ENCODE peak calls at places on chromosomes 4 and X, in five cellular contexts. One of them, this sample, is unnamed.

GRCh38 chr4:16579866-16580265 is 318.6 kb downstream of the LDB2 start:
- DNase-seq in Panc1: no peak
- DNase-seq in mammary epithelial cell: no peak
- DNase-seq in cardiac muscle cell: no peak
- DNase-seq in HCT116: no peak
- DNase-seq in this sample: no peak

GRCh38 chr4:21879187-21879586 is 69.4 kb downstream of the KCNIP4 start:
- DNase-seq in Panc1: no peak
- DNase-seq in mammary epithelial cell: no peak
- DNase-seq in cardiac muscle cell: no peak
- DNase-seq in HCT116: no peak
- DNase-seq in this sample: no peak

GRCh38 chr4:114400531-114400930 is 198.1 kb upstream of the UGT8 start:
- DNase-seq in Panc1: no peak
- DNase-seq in mammary epithelial cell: peak
- DNase-seq in cardiac muscle cell: no peak
- DNase-seq in HCT116: no peak
- DNase-seq in this sample: no peak

GRCh38 chr4:109729155-109729562 is 711 bp downstream of the PLA2G12A start:
- DNase-seq in Panc1: no peak
- DNase-seq in mammary epithelial cell: peak
- DNase-seq in cardiac muscle cell: peak
- DNase-seq in HCT116: no peak
- DNase-seq in this sample: no peak

GRCh38 chrX:54825716-54826428 is 18.3 kb downstream of the MAGED2 start:
- DNase-seq in Panc1: no peak
- DNase-seq in mammary epithelial cell: peak
- DNase-seq in cardiac muscle cell: no peak
- DNase-seq in HCT116: no peak
- DNase-seq in this sample: no peak

GRCh38 chr4:107989537-107990386 is at the start of gene HADH:
- DNase-seq in Panc1: peak
- DNase-seq in mammary epithelial cell: peak
- DNase-seq in cardiac muscle cell: peak
- DNase-seq in HCT116: peak
- DNase-seq in this sample: peak

GRCh38 chrX:153966841-153967535 is 4.6 kb downstream of the HCFC1 start:
- DNase-seq in Panc1: no peak
- DNase-seq in mammary epithelial cell: no peak
- DNase-seq in cardiac muscle cell: no peak
- DNase-seq in HCT116: no peak
- DNase-seq in this sample: no peak

GRCh38 chr4:7236847-7237246 is 44.5 kb downstream of the SORCS2 start:
- DNase-seq in Panc1: no peak
- DNase-seq in mammary epithelial cell: no peak
- DNase-seq in cardiac muscle cell: peak
- DNase-seq in HCT116: no peak
- DNase-seq in this sample: no peak

GRCh38 chr4:33390977-33391376 is 2670.8 kb downstream of the PCDH7 start:
- DNase-seq in Panc1: no peak
- DNase-seq in mammary epithelial cell: no peak
- DNase-seq in cardiac muscle cell: no peak
- DNase-seq in HCT116: no peak
- DNase-seq in this sample: no peak

GRCh38 chr4:7165874-7166201 is 26.5 kb upstream of the SORCS2 start:
- DNase-seq in Panc1: no peak
- DNase-seq in mammary epithelial cell: no peak
- DNase-seq in cardiac muscle cell: no peak
- DNase-seq in HCT116: no peak
- DNase-seq in this sample: no peak

GRCh38 chr4:127120706-127121105 is 512.1 kb upstream of the INTU start:
- DNase-seq in Panc1: no peak
- DNase-seq in mammary epithelial cell: no peak
- DNase-seq in cardiac muscle cell: no peak
- DNase-seq in HCT116: no peak
- DNase-seq in this sample: no peak

GRCh38 chr4:119730644-119730995 is 102.0 kb upstream of the PDE5A start:
- DNase-seq in Panc1: no peak
- DNase-seq in mammary epithelial cell: no peak
- DNase-seq in cardiac muscle cell: no peak
- DNase-seq in HCT116: no peak
- DNase-seq in this sample: no peak

GRCh38 chrX:154140206-154140605 is 3.8 kb upstream of the OPN1LW start:
- DNase-seq in Panc1: no peak
- DNase-seq in mammary epithelial cell: no peak
- DNase-seq in cardiac muscle cell: no peak
- DNase-seq in HCT116: no peak
- DNase-seq in this sample: no peak

GRCh38 chrX:142251665-142252064 is 46.6 kb upstream of the MAGEC2 start:
- DNase-seq in Panc1: peak
- DNase-seq in mammary epithelial cell: peak
- DNase-seq in cardiac muscle cell: no peak
- DNase-seq in HCT116: no peak
- DNase-seq in this sample: no peak

GRCh38 chr4:102466298-102466697 is 34.9 kb upstream of the NFKB1 start:
- DNase-seq in Panc1: no peak
- DNase-seq in mammary epithelial cell: peak
- DNase-seq in cardiac muscle cell: no peak
- DNase-seq in HCT116: no peak
- DNase-seq in this sample: peak

GRCh38 chr4:3257691-3258482 is 8.9 kb downstream of the MSANTD1 start:
- DNase-seq in Panc1: no peak
- DNase-seq in mammary epithelial cell: peak
- DNase-seq in cardiac muscle cell: no peak
- DNase-seq in HCT116: no peak
- DNase-seq in this sample: no peak

GRCh38 chrX:151754641-151755215 is 20.2 kb downstream of the CNGA2 start:
- DNase-seq in Panc1: no peak
- DNase-seq in mammary epithelial cell: peak
- DNase-seq in cardiac muscle cell: no peak
- DNase-seq in HCT116: no peak
- DNase-seq in this sample: peak

GRCh38 chr4:8191136-8191747 is 7.8 kb upstream of the SH3TC1 start:
- DNase-seq in Panc1: no peak
- DNase-seq in mammary epithelial cell: peak
- DNase-seq in cardiac muscle cell: no peak
- DNase-seq in HCT116: peak
- DNase-seq in this sample: no peak

GRCh38 chrX:142998447-142999208 is 27.1 kb upstream of the SPANXN4 start:
- DNase-seq in Panc1: no peak
- DNase-seq in mammary epithelial cell: no peak
- DNase-seq in cardiac muscle cell: no peak
- DNase-seq in HCT116: no peak
- DNase-seq in this sample: peak

GRCh38 chrX:35665311-35665710 is 132.8 kb upstream of the MAGEB16 start:
- DNase-seq in Panc1: no peak
- DNase-seq in mammary epithelial cell: peak
- DNase-seq in cardiac muscle cell: no peak
- DNase-seq in HCT116: no peak
- DNase-seq in this sample: no peak

GRCh38 chr4:73704314-73705055 is 35.9 kb upstream of the CXCL8 start:
- DNase-seq in Panc1: peak
- DNase-seq in mammary epithelial cell: peak
- DNase-seq in cardiac muscle cell: no peak
- DNase-seq in HCT116: peak
- DNase-seq in this sample: peak

GRCh38 chr4:77193511-77194236 is 36.7 kb downstream of the CCNG2 start:
- DNase-seq in Panc1: no peak
- DNase-seq in mammary epithelial cell: no peak
- DNase-seq in cardiac muscle cell: no peak
- DNase-seq in HCT116: no peak
- DNase-seq in this sample: no peak

GRCh38 chr4:10345381-10345784 is 111.8 kb downstream of the ZNF518B start:
- DNase-seq in Panc1: no peak
- DNase-seq in mammary epithelial cell: no peak
- DNase-seq in cardiac muscle cell: no peak
- DNase-seq in HCT116: no peak
- DNase-seq in this sample: no peak

GRCh38 chr4:167234388-167234881 is at the start of gene SPOCK3:
- DNase-seq in Panc1: no peak
- DNase-seq in mammary epithelial cell: peak
- DNase-seq in cardiac muscle cell: peak
- DNase-seq in HCT116: peak
- DNase-seq in this sample: no peak

GRCh38 chr4:38237139-38237538 is 276.9 kb downstream of the PTTG2 start:
- DNase-seq in Panc1: peak
- DNase-seq in mammary epithelial cell: peak
- DNase-seq in cardiac muscle cell: no peak
- DNase-seq in HCT116: no peak
- DNase-seq in this sample: peak

GRCh38 chr4:48780867-48781219 is 764 bp upstream of the FRYL start:
- DNase-seq in Panc1: no peak
- DNase-seq in mammary epithelial cell: no peak
- DNase-seq in cardiac muscle cell: no peak
- DNase-seq in HCT116: no peak
- DNase-seq in this sample: no peak

GRCh38 chr4:184590196-184590595 is 59.1 kb downstream of the CASP3 start:
- DNase-seq in Panc1: no peak
- DNase-seq in mammary epithelial cell: no peak
- DNase-seq in cardiac muscle cell: no peak
- DNase-seq in HCT116: no peak
- DNase-seq in this sample: no peak

GRCh38 chr4:150363721-150364688 is 217.9 kb upstream of the MAB21L2 start:
- DNase-seq in Panc1: no peak
- DNase-seq in mammary epithelial cell: no peak
- DNase-seq in cardiac muscle cell: no peak
- DNase-seq in HCT116: no peak
- DNase-seq in this sample: no peak

GRCh38 chr4:38128478-38129451 is 168.6 kb downstream of the PTTG2 start:
- DNase-seq in Panc1: no peak
- DNase-seq in mammary epithelial cell: peak
- DNase-seq in cardiac muscle cell: no peak
- DNase-seq in HCT116: peak
- DNase-seq in this sample: peak

DNA sequence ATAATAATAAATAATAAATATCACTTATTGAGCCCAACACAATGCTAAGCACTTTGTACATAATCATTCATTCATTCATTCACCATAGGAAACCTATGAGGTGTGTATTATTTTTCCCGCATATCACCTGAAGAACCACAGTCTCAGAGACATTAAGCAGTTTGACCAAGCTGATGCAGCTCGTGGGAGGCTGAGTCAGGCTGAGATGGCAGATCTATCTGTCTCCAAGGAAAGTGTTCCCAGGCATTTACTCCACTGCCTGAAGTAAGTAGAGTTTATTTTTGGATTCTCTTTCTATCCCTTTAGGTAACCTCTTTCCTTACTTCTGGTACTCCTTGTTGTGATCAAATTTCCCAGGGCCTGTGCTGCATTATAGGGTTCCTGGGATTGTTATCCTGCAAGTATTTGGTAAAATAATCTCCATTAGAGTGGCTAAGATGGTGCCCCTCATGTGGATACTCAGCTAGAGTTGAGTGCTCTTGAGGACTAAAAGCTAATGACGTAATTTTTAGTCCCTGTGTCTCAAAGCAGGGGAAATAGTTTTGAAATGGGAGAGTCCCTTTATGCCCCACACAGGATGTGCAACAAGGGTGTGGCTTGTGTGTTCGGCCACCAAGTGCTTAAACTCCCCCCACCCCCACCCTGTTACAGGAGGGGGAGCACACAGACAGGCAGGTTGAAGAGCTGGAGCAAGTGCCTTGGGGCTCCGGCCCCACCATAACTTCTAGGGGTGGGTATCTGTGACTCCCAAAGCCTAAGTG is 467.0 kb downstream of the STIM2 start:
- DNase-seq in Panc1: no peak
- DNase-seq in mammary epithelial cell: no peak
- DNase-seq in cardiac muscle cell: no peak
- DNase-seq in HCT116: no peak
- DNase-seq in this sample: peak
- H3K4me3 ChIP-seq in Panc1: no peak
- H3K4me3 ChIP-seq in mammary epithelial cell: no peak
- H3K4me3 ChIP-seq in cardiac muscle cell: no peak
- H3K4me3 ChIP-seq in HCT116: no peak
- H3K4me3 ChIP-seq in this sample: no peak

GRCh38 chr4:153259679-153260078 is 55.4 kb downstream of the TRIM2 start:
- DNase-seq in Panc1: no peak
- DNase-seq in mammary epithelial cell: no peak
- DNase-seq in cardiac muscle cell: no peak
- DNase-seq in HCT116: no peak
- DNase-seq in this sample: no peak
- H3K4me3 ChIP-seq in Panc1: no peak
- H3K4me3 ChIP-seq in mammary epithelial cell: no peak
- H3K4me3 ChIP-seq in cardiac muscle cell: no peak
- H3K4me3 ChIP-seq in HCT116: no peak
- H3K4me3 ChIP-seq in this sample: no peak

DNA sequence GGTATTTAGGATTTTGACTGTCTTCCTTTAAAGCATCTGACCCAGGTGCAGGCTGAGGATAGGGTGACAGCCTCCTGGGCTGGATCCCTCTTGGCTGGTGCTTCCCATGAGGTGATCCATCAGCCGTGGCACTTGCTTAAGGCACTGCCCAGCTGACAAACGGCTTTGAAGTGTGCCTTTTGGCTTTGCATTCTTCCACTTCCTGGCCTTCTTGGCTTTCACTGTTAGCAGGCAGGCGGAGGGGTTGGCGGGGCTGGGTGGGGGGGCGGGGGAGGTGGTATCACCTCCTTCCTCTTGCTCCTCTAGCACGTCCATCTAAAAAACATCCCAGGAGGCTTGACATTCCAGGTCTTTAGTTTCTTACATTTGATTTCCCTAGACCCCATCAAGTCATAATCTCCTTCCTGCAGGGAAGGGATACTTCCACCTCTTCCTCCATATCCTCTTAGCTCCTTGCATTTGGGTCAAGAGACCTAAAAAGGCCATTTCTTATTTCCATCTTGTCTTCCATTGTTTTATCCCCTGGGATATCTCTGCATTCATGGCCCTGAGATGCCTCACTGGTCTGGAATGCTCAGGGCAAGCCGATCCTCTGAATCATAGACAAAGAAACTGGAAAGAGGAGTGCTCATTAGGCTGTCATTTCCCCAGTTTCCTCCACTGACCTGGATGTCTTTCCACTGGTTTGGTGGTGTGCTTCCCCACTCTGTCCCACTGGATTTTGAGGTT is 11.3 kb upstream of the APLN start:
- DNase-seq in Panc1: peak
- DNase-seq in mammary epithelial cell: peak
- DNase-seq in cardiac muscle cell: no peak
- DNase-seq in HCT116: peak
- DNase-seq in this sample: peak
- H3K4me3 ChIP-seq in Panc1: no peak
- H3K4me3 ChIP-seq in mammary epithelial cell: no peak
- H3K4me3 ChIP-seq in cardiac muscle cell: no peak
- H3K4me3 ChIP-seq in HCT116: no peak
- H3K4me3 ChIP-seq in this sample: no peak

GRCh38 chrX:72309297-72310071 is 3.8 kb upstream of the CITED1 start:
- DNase-seq in Panc1: no peak
- DNase-seq in mammary epithelial cell: no peak
- DNase-seq in cardiac muscle cell: no peak
- DNase-seq in HCT116: no peak
- DNase-seq in this sample: no peak
- H3K4me3 ChIP-seq in Panc1: peak
- H3K4me3 ChIP-seq in mammary epithelial cell: peak
- H3K4me3 ChIP-seq in cardiac muscle cell: peak
- H3K4me3 ChIP-seq in HCT116: peak
- H3K4me3 ChIP-seq in this sample: peak